ENCODE peak calls at places on chromosomes 1 and 21, in seven cellular contexts. L, T, O, P, C, F and D are unnamed samples.

GRCh38 chr1:115980998-115981993 is 5.0 kb downstream of the SLC22A15 start:
- DNase-seq in L (peak), T (peak), O (peak), P (no peak), C (peak), F (no peak), D (peak)

GRCh38 chr1:156860113-156860638 is 489 bp upstream of the NTRK1 start:
- DNase-seq in L (peak), T (peak), O (peak), P (no peak), C (peak), F (no peak), D (peak)

GRCh38 chr1:25068829-25069228 is 138.8 kb upstream of the RUNX3 start:
- DNase-seq in L (no peak), T (no peak), O (no peak), P (no peak), C (no peak), F (no peak), D (no peak)

GRCh38 chr1:65432918-65433317 is 12.4 kb downstream of the LEPR start:
- DNase-seq in L (no peak), T (no peak), O (no peak), P (no peak), C (no peak), F (no peak), D (peak)

GRCh38 chr1:233327938-233328660 is 575 bp downstream of the MAP3K21 start:
- DNase-seq in L (no peak), T (peak), O (peak), P (peak), C (peak), F (peak), D (peak)

GRCh38 chr1:204928671-204929486 is 58.2 kb downstream of the NFASC start:
- DNase-seq in L (no peak), T (no peak), O (no peak), P (no peak), C (no peak), F (no peak), D (peak)

GRCh38 chr1:92736395-92736794 is 48.5 kb downstream of the EVI5 start:
- DNase-seq in L (no peak), T (no peak), O (no peak), P (no peak), C (peak), F (no peak), D (no peak)

GRCh38 chr1:21436488-21437340 is 3.2 kb upstream of the NBPF3 start:
- DNase-seq in L (no peak), T (no peak), O (peak), P (no peak), C (peak), F (no peak), D (peak)

GRCh38 chr1:45913183-45913924 is 109.9 kb downstream of the MAST2 start:
- DNase-seq in L (peak), T (no peak), O (peak), P (no peak), C (peak), F (no peak), D (peak)

GRCh38 chr1:2785631-2786328 is 15.7 kb downstream of the TTC34 start:
- DNase-seq in L (no peak), T (no peak), O (no peak), P (peak), C (no peak), F (no peak), D (peak)

GRCh38 chr1:17545354-17545753 is 5.9 kb downstream of the ARHGEF10L start:
- DNase-seq in L (no peak), T (no peak), O (peak), P (no peak), C (no peak), F (no peak), D (no peak)

GRCh38 chr1:170375082-170375733 is 156.8 kb upstream of the GORAB start:
- DNase-seq in L (no peak), T (no peak), O (no peak), P (no peak), C (no peak), F (no peak), D (no peak)

GRCh38 chr1:64743954-64744491 is 852 bp upstream of the RAVER2 start:
- DNase-seq in L (no peak), T (no peak), O (peak), P (no peak), C (no peak), F (no peak), D (no peak)

GRCh38 chr21:26169061-26169610 is 1.4 kb downstream of the APP start:
- DNase-seq in L (peak), T (peak), O (peak), P (peak), C (peak), F (peak), D (peak)

GRCh38 chr1:18282851-18283600 is 175.4 kb downstream of the IGSF21 start:
- DNase-seq in L (no peak), T (no peak), O (no peak), P (no peak), C (no peak), F (no peak), D (no peak)

GRCh38 chr21:21175798-21176334 is 177.7 kb downstream of the NCAM2 start:
- DNase-seq in L (no peak), T (peak), O (no peak), P (no peak), C (no peak), F (no peak), D (no peak)

GRCh38 chr1:159612211-159612885 is 24.7 kb downstream of the APCS start:
- DNase-seq in L (no peak), T (no peak), O (no peak), P (no peak), C (no peak), F (no peak), D (peak)

GRCh38 chr1:113109908-113110554 is 37.0 kb downstream of the LRIG2 start:
- DNase-seq in L (peak), T (no peak), O (peak), P (no peak), C (no peak), F (no peak), D (no peak)

GRCh38 chr1:22970096-22970495 is 2.6 kb downstream of the LACTBL1 start:
- DNase-seq in L (no peak), T (no peak), O (no peak), P (no peak), C (no peak), F (no peak), D (no peak)

DNA sequence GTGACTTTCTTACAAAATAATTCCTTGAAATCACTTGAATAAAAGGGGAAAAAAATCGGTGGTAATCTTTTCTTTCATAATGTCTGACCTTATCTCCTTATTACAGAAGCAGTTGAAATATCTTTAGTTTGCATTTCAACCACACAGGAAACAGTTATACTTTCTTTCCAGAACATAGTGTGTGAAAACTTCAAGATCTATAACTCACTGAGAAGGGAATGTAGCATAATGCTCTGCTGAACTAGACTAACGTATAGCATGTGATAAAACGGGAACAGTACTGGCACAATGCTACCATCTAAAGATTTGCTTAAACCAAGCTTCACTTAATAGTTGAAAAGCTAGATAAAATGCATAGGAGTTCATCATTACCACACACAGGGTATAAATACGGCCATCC is 45.0 kb downstream of the VAV3 start:
- DNase-seq in L (no peak), T (no peak), O (no peak), P (no peak), C (no peak), F (no peak), D (no peak)
- TF ChIP-seq CTCF in L (no peak), T (no peak), O (no peak), P (no peak), C (no peak), F (no peak), D (no peak)

GRCh38 chr1:27119270-27119618 is 35.7 kb downstream of the SLC9A1 start:
- DNase-seq in L (no peak), T (no peak), O (peak), P (no peak), C (no peak), F (no peak), D (no peak)

GRCh38 chr1:27124405-27124804 is 30.5 kb downstream of the SLC9A1 start:
- DNase-seq in L (no peak), T (no peak), O (no peak), P (no peak), C (peak), F (no peak), D (no peak)

GRCh38 chr1:27120849-27121248 is 34.1 kb downstream of the SLC9A1 start:
- DNase-seq in L (no peak), T (no peak), O (no peak), P (no peak), C (no peak), F (no peak), D (no peak)

GRCh38 chr1:27117733-27118439 is 37.0 kb downstream of the SLC9A1 start:
- DNase-seq in L (no peak), T (no peak), O (peak), P (no peak), C (no peak), F (no peak), D (no peak)

GRCh38 chr1:27122652-27123051 is 32.3 kb downstream of the SLC9A1 start:
- DNase-seq in L (peak), T (no peak), O (peak), P (peak), C (no peak), F (peak), D (peak)
- TF ChIP-seq CTCF in L (no peak), T (no peak), O (no peak), P (no peak), C (no peak), F (no peak), D (no peak)

GRCh38 chr1:168136709-168137514 is at the start of gene GPR161:
- DNase-seq in L (peak), T (peak), O (peak), P (peak), C (peak), F (peak), D (peak)
- TF ChIP-seq CTCF in L (no peak), T (no peak), O (no peak), P (no peak), C (no peak), F (no peak), D (no peak)

DNA sequence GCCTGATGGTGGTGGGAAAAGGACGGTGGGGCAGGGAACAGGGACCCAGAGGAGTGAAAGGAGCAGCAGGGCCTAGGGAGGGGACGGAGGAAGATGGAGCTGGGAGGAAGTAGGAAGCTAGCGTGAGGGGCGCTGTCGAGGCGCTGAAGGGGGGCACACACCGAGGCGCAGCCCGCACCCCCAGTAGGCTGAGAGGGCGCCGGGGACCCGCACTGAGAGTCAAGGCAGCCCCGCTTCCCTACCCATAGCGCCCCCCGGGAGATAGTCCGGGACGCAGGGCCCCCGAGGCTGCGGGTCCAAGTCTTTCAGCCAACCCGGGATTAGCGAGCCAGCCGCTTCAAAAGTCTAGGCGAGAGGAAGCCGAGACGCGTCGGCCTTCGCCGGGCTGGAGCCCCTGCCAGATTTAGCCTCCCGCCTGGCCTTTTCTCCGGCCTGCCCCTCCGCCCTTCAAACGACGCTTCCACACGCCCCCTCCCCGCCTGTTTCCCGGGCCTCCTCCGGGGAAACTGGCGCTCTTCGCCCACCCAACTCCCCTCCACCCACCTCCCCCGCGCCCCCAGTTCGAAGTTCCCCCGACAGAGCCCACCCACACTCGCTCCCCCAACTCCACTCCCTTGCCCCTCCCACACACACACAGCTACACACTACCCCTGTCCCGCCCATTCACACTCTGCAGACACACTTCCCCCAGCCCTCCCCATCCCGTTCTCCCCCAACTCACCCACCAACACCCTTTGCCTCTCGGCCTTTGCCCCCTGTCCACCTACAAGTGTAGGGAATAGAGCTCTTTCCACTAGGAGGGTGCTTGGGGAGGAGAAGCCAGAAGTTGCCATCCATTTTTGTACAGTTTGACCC is 7.8 kb upstream of the PROX1 start:
- DNase-seq in L (no peak), T (no peak), O (no peak), P (no peak), C (peak), F (no peak), D (peak)
- TF ChIP-seq CTCF in L (no peak), T (no peak), O (no peak), P (peak), C (no peak), F (no peak), D (peak)

DNA sequence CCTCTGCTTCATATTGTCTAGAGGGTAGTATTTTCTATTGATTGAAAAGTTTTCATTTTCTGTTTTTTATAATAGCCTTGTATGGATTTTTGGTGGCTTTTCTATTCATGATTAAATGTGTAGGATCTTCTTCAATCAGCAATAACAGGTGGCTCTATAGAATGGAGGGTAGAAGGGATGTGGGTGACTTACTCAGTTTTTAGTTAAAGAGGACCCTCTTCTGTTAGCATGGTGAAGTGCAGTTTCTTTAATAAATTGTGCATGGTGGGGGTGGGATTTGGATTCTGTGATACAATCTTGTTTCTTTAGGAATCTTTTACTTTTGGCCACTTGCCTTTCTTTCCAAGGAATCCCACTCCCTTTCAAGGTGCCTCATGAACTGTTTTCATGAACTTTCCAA is 64.7 kb downstream of the SLC35A3 start:
- DNase-seq in L (no peak), T (peak), O (peak), P (no peak), C (peak), F (no peak), D (no peak)
- TF ChIP-seq CTCF in L (no peak), T (peak), O (peak), P (peak), C (peak), F (no peak), D (peak)